ENCODE peak calls at places on chromosomes 13 and 19, in eight cellular contexts. V is NCI-H69; T is CD8-positive, alpha-beta memory T cell; Q is fibroblast of lung; K is fibroblast of villous mesenchyme; Z is upper lobe of right lung; C is substantia nigra; O is adrenal gland. D is an unnamed sample.
A peak's percentile ranks its signal among the peaks of the same experiment; 100 is the strongest.

GRCh38 chr13:83378901-83379300 is 503.4 kb downstream of the SLITRK1 start:
- DNase-seq in Z (no peak), T (no peak), O (no peak), C (no peak), K (no peak), V (no peak), Q (no peak), D (no peak)

GRCh38 chr19:36201684-36202083 is 12.8 kb downstream of the ZNF565 start:
- DNase-seq in T (no peak), V (no peak), Z (no peak), Q (no peak), K (no peak), C (no peak), O (no peak), D (no peak)

GRCh38 chr19:48553676-48554384 is 1.9 kb downstream of the SULT2B1 start:
- DNase-seq in C (no peak), T (no peak), O (peak; percentile 94), Q (peak; percentile 77), K (peak; percentile 97), V (peak; percentile 73), Z (no peak), D (peak; percentile 42)

GRCh38 chr13:38758278-38758677 is 71.4 kb downstream of the FREM2 start:
- DNase-seq in C (no peak), T (no peak), V (peak; percentile 77), O (no peak), Z (no peak), Q (no peak), K (no peak), D (no peak)

GRCh38 chr13:98955336-98955735 is 22.5 kb downstream of the DOCK9 start:
- DNase-seq in T (no peak), V (no peak), Z (no peak), O (no peak), Q (no peak), K (no peak), C (no peak), D (no peak)

GRCh38 chr19:34461375-34462100 is 20.0 kb upstream of the WTIP start:
- DNase-seq in Q (peak; percentile 30), O (no peak), T (no peak), V (no peak), C (no peak), K (peak; percentile 68), Z (no peak), D (no peak)

GRCh38 chr19:2661615-2662014 is 40.9 kb downstream of the GNG7 start:
- DNase-seq in O (no peak), Z (no peak), V (peak; percentile 28), C (no peak), Q (no peak), K (no peak), T (no peak), D (no peak)

GRCh38 chr19:31181535-31181934 is 167.7 kb downstream of the TSHZ3 start:
- DNase-seq in C (no peak), K (no peak), Q (no peak), T (no peak), V (no peak), O (no peak), Z (no peak), D (no peak)

GRCh38 chr13:34349091-34349722 is 531.3 kb downstream of the RFC3 start:
- DNase-seq in C (no peak), T (no peak), K (peak; percentile 95), Z (no peak), Q (peak; percentile 95), V (peak; percentile 2), O (peak; percentile 67), D (no peak)

GRCh38 chr19:955803-956746 is 28.1 kb upstream of the WDR18 start:
- DNase-seq in V (no peak), T (no peak), Q (no peak), K (peak; percentile 33), Z (no peak), O (no peak), C (no peak), D (peak; percentile 86)

GRCh38 chr19:37874784-37875183 is 31.6 kb downstream of the WDR87 start:
- DNase-seq in T (no peak), V (no peak), K (peak; percentile 64), O (no peak), C (no peak), Z (no peak), Q (peak; percentile 5), D (no peak)

GRCh38 chr19:47021536-47022139 is 2.0 kb downstream of the NPAS1 start:
- DNase-seq in V (peak; percentile 37), O (no peak), K (peak; percentile 16), T (no peak), Z (no peak), C (no peak), Q (no peak), D (peak; percentile 55)

GRCh38 chr13:112194579-112194978 is 127.6 kb downstream of the SOX1 start:
- DNase-seq in Z (no peak), K (no peak), Q (no peak), O (no peak), V (no peak), T (no peak), C (no peak), D (no peak)

GRCh38 chr13:45231722-45232121 is 30.9 kb upstream of the KCTD4 start:
- DNase-seq in C (no peak), V (peak; percentile 65), Z (no peak), O (no peak), T (no peak), K (no peak), Q (peak; percentile 54), D (no peak)

D was measured in nephron progenitor cell.